ENCODE peak calls at places on chromosomes 5 and 9, in eight cellular contexts. V is body of pancreas; C is mesendoderm; Y is cardiac muscle cell; G is Karpas-422; R is CD8-positive, alpha-beta memory T cell; S is lung; P is right lobe of liver. B is an unnamed sample. For H3K27me3 and H3K4me1, the result is how much of the 10 kb centered on the place peaks cover.

GRCh38 chr9:95044731-95045508 is 272.6 kb downstream of the FANCC start:
- DNase-seq in S (no peak), V (peak), C (peak), Y (peak), P (no peak), G (no peak), R (no peak), B (peak)

GRCh38 chr9:120386390-120387131 is 193.4 kb downstream of the CDK5RAP2 start:
- DNase-seq in Y (no peak), S (no peak), G (no peak), P (peak), V (peak), C (no peak), R (no peak), B (no peak)

GRCh38 chr9:89592963-89593775 is 11.6 kb upstream of the GADD45G start:
- DNase-seq in P (no peak), V (no peak), Y (peak), R (no peak), G (no peak), C (peak), S (peak), B (no peak)

GRCh38 chr5:128169369-128170017 is 85.9 kb downstream of the SLC12A2 start:
- DNase-seq in Y (no peak), R (no peak), P (no peak), C (no peak), G (no peak), V (no peak), S (no peak), B (no peak)

GRCh38 chr9:89996717-89997116 is 391.9 kb downstream of the GADD45G start:
- DNase-seq in V (no peak), P (no peak), R (no peak), G (no peak), S (no peak), C (no peak), Y (no peak), B (no peak)

GRCh38 chr5:175813943-175814630 is 57.3 kb upstream of the CPLX2 start:
- DNase-seq in S (no peak), G (no peak), Y (no peak), R (no peak), C (no peak), V (no peak), P (no peak), B (peak)

GRCh38 chr9:78144008-78144381 is 91.9 kb upstream of the CEP78 start:
- DNase-seq in S (no peak), P (no peak), Y (no peak), G (no peak), V (no peak), C (no peak), R (no peak), B (no peak)

GRCh38 chr5:157215826-157216167 is 35.2 kb downstream of the ITK start:
- DNase-seq in S (no peak), C (peak), R (no peak), V (no peak), G (peak), Y (no peak), P (no peak), B (no peak)

GRCh38 chr5:179699640-179700298 is 1.0 kb downstream of the CANX start:
- DNase-seq in V (peak), P (no peak), S (no peak), Y (no peak), G (peak), C (peak), R (no peak), B (no peak)

GRCh38 chr9:94627287-94627686 is 12.0 kb downstream of the FBP1 start:
- DNase-seq in G (no peak), V (no peak), S (no peak), R (no peak), C (peak), P (no peak), Y (no peak), B (no peak)

GRCh38 chr5:90131734-90132133 is 277.8 kb downstream of the CETN3 start:
- DNase-seq in V (no peak), R (no peak), C (no peak), P (no peak), Y (no peak), S (no peak), G (peak), B (no peak)

GRCh38 chr5:100690036-100690560 is 154.9 kb downstream of the FAM174A start:
- DNase-seq in S (no peak), V (no peak), R (no peak), Y (no peak), C (no peak), P (no peak), G (no peak), B (no peak)

GRCh38 chr5:172113036-172113435 is 75.0 kb downstream of the STK10 start:
- DNase-seq in C (no peak), R (peak), P (no peak), G (no peak), S (no peak), V (no peak), Y (no peak), B (no peak)

GRCh38 chr5:103385722-103386121 is 127.2 kb downstream of the MACIR start:
- DNase-seq in G (no peak), Y (peak), P (no peak), R (no peak), C (no peak), V (no peak), S (no peak), B (no peak)

GRCh38 chr5:95087819-95088317 is 197.0 kb downstream of the MCTP1 start:
- DNase-seq in P (no peak), V (no peak), Y (no peak), S (no peak), C (no peak), R (no peak), G (no peak), B (no peak)

GRCh38 chr5:113245427-113246052 is 189.2 kb downstream of the TSSK1B start:
- DNase-seq in V (no peak), Y (no peak), C (peak), S (no peak), P (no peak), G (no peak), R (no peak), B (no peak)

DNA sequence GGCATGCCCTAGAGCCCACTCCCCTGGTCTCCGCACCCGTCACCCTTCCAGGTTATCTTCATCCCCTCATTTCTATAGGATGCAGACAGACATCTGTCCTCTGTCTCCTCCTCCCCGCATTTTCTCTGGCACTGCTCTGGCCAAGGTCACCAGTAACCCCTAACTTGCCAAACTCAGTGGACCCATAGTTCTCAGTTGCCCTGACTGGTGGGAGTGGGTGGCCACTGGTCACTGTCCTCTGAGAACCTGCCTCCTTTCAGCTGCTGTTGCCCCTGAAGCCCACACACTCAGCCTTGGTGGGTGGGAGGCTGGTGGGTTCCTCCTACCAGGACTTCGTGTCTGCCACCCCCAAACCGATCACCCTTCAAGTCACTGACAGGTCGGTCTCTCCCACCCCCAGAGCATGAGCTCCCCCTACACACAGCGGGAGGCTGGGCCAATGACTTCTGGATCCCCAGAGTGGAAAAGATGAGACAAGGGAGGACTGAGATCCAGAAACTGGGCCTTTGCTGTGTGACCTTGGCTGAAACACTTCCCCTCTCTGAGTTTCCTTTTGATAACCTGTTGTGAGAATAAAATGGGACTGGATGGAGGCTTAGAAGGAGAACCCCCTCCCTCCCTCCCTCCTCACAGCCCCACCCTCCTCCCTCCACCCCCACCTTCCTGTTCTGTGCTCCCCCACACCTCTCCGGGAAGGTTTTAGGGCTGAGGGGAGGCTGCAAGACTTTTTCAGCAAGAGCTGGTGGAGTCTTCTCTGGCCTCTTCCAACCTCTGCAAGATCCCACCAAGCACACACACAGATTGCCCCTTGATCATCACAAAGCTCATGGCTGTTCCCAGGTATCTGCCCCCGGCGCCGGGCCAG is 2.4 kb upstream of the DBN1 start:
- DNase-seq in V (no peak), Y (no peak), S (no peak), G (no peak), C (no peak), R (no peak), P (no peak), B (no peak)
- H3K27me3 ChIP-seq in V (under half), Y (under half), S (under half), G (under half), C (under half), R (under half), P (under half), B (under half)

GRCh38 chr9:69755205-69755604 is 4.6 kb downstream of the PTAR1 start:
- DNase-seq in C (no peak), P (no peak), Y (no peak), S (no peak), G (no peak), R (no peak), V (no peak), B (no peak)

GRCh38 chr9:69758981-69759477 is 782 bp downstream of the PTAR1 start:
- DNase-seq in S (no peak), P (no peak), C (no peak), G (peak), V (no peak), Y (no peak), R (no peak), B (no peak)

GRCh38 chr9:69760278-69760610 is 433 bp upstream of the PTAR1 start:
- DNase-seq in V (no peak), P (no peak), R (no peak), S (no peak), Y (no peak), C (no peak), G (no peak), B (no peak)

GRCh38 chr9:69759478-69760277 is at the start of gene PTAR1:
- DNase-seq in C (peak), V (peak), R (peak), G (peak), S (peak), Y (peak), P (peak), B (peak)

GRCh38 chr9:69758001-69758730 is 1.6 kb downstream of the PTAR1 start:
- DNase-seq in R (no peak), Y (peak), C (no peak), P (no peak), V (no peak), G (peak), S (no peak), B (no peak)
- H3K27ac ChIP-seq in R (no peak), Y (peak), C (no peak), P (no peak), V (no peak), G (no peak), S (no peak), B (no peak)

GRCh38 chr5:178297751-178298150 is 65.1 kb upstream of the PHYKPL start:
- DNase-seq in S (no peak), C (no peak), V (no peak), R (no peak), G (no peak), Y (no peak), P (peak), B (no peak)
- H3K4me1 ChIP-seq in S (under half), C (under half), V (under half), R (under half), G (under half), Y (under half), P (under half), B (under half)

GRCh38 chr5:149681922-149682321 is 48.2 kb upstream of the PPARGC1B start:
- DNase-seq in P (no peak), S (no peak), V (no peak), C (no peak), G (no peak), R (no peak), Y (no peak), B (no peak)
- H3K27me3 ChIP-seq in P (under half), S (under half), V (under half), C (under half), G (under half), R (under half), Y (under half), B (under half)

GRCh38 chr9:136084191-136084944 is 10.7 kb downstream of the NACC2 start:
- DNase-seq in S (no peak), G (no peak), C (no peak), V (no peak), P (peak), R (no peak), Y (no peak), B (peak)
- H3K27ac ChIP-seq in S (no peak), G (no peak), C (no peak), V (no peak), P (no peak), R (no peak), Y (no peak), B (no peak)

DNA sequence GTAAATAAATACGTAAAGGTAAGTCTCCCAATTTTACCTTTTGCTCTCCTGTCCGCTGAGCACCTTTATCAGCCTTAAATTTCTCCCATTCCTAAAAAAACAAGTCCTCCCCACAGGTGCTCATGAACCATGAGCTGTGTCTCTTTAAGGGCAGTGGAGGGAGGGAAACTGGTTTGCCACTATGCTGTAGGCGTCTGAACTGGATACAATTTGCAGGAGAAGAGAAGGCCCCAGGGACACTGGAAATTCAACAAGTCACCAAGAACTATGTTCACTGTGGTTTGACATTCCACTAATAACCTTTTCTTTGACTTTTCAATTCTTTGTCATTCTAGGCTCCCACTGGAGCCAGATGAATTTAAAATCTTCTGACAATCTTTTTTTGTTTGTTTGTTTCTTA is 72.2 kb downstream of the LHFPL2 start:
- DNase-seq in S (no peak), R (no peak), P (no peak), G (no peak), V (no peak), C (no peak), Y (no peak), B (no peak)
- H3K4me1 ChIP-seq in S (under half), R (under half), P (under half), G (under half), V (under half), C (under half), Y (half or more), B (under half)